ENCODE peak calls at places on chromosomes 1 and 21, in ten cellular contexts. D is cardiac muscle cell; U is stimulated activated CD4-positive, alpha-beta T cell treated with anti-CD3 and anti-CD28 coated beads, Interleukin-15, amount 100 ng/mL, for 24 hours; Y is T-helper 9 cell; A is colonic mucosa; C is GM12891; N is epithelial cell of esophagus; E is NCI-H748 treated with DMSO at 0.1 percent for 48 hours; T is A549; P is fibroblast of the aortic adventitia. V is an unnamed sample.

GRCh38 chr1:8077120-8077573 is 51.0 kb upstream of the ERRFI1 start:
- DNase-seq in C (no peak), A (peak; percentile 72), E (no peak), U (no peak), T (peak; percentile 93), Y (no peak), P (peak; percentile 84), D (peak; percentile 66), N (peak; percentile 82), V (peak; percentile 71)

GRCh38 chr1:48673725-48674124 is 103.0 kb downstream of the BEND5 start:
- DNase-seq in P (no peak), U (no peak), N (no peak), Y (no peak), C (no peak), D (peak; percentile 54), E (no peak), T (peak; percentile 21), A (no peak), V (no peak)

GRCh38 chr1:57470028-57470427 is 46.2 kb upstream of the DAB1 start:
- DNase-seq in Y (no peak), T (no peak), N (no peak), C (no peak), A (no peak), P (peak; percentile 74), E (no peak), D (no peak), U (no peak), V (no peak)

GRCh38 chr21:38914531-38915385 is 109.0 kb downstream of the ETS2 start:
- DNase-seq in A (no peak), C (no peak), T (no peak), E (no peak), D (peak; percentile 53), Y (no peak), U (no peak), P (peak; percentile 43), N (peak; percentile 43), V (no peak)

GRCh38 chr1:54904476-54905048 is 17.6 kb upstream of the DHCR24 start:
- DNase-seq in E (no peak), U (no peak), D (peak; percentile 15), A (no peak), C (no peak), N (peak; percentile 86), P (peak; percentile 43), Y (no peak), T (no peak), V (no peak)

GRCh38 chr1:220880726-220881506 is 1.7 kb downstream of the HLX start:
- DNase-seq in Y (no peak), T (no peak), N (peak; percentile 66), A (peak; percentile 70), E (no peak), U (peak; percentile 53), P (peak; percentile 77), C (no peak), D (no peak), V (peak; percentile 52)

GRCh38 chr1:234980657-234981396 is 147.8 kb downstream of the TOMM20 start:
- DNase-seq in Y (peak; percentile 41), N (peak; percentile 91), A (peak; percentile 67), T (peak; percentile 89), C (no peak), P (peak; percentile 97), D (no peak), E (no peak), U (peak; percentile 89), V (peak; percentile 67)

GRCh38 chr1:115129071-115129640 is 39.9 kb upstream of the TSPAN2 start:
- DNase-seq in C (no peak), P (no peak), E (no peak), T (no peak), Y (no peak), A (no peak), D (no peak), U (no peak), N (no peak), V (no peak)

GRCh38 chr21:45123440-45123839 is 49.1 kb downstream of the ADARB1 start:
- DNase-seq in E (no peak), A (no peak), P (no peak), C (no peak), T (no peak), N (no peak), Y (no peak), U (no peak), D (no peak), V (no peak)

GRCh38 chr1:210250998-210251679 is 18.5 kb downstream of the SERTAD4 start:
- DNase-seq in E (peak; percentile 47), P (no peak), U (peak; percentile 41), A (peak; percentile 59), C (peak; percentile 25), N (peak; percentile 78), Y (no peak), T (peak; percentile 33), D (peak; percentile 58), V (peak; percentile 63)

GRCh38 chr1:58683519-58683918 is 16.3 kb downstream of the MYSM1 start:
- DNase-seq in U (no peak), N (no peak), A (no peak), E (no peak), T (no peak), C (no peak), Y (no peak), P (peak; percentile 6), D (no peak), V (no peak)

GRCh38 chr21:36879827-36880226 is 86.6 kb downstream of the HLCS start:
- DNase-seq in N (no peak), D (no peak), U (no peak), T (no peak), Y (no peak), E (no peak), P (no peak), C (no peak), A (no peak), V (no peak)

GRCh38 chr1:205977348-205978014 is 25.7 kb downstream of the RAB7B start:
- DNase-seq in P (peak; percentile 93), E (peak; percentile 40), T (peak; percentile 81), A (peak; percentile 64), U (peak; percentile 85), Y (peak; percentile 77), D (peak; percentile 91), C (peak; percentile 67), N (peak; percentile 82), V (peak; percentile 71)

GRCh38 chr1:1432566-1432950 is 2.9 kb upstream of the VWA1 start:
- DNase-seq in U (no peak), T (no peak), C (no peak), Y (no peak), A (no peak), D (no peak), P (no peak), E (no peak), N (no peak), V (no peak)

GRCh38 chr1:245337829-245338484 is 183.2 kb downstream of the KIF26B start:
- DNase-seq in P (peak; percentile 37), T (no peak), D (peak; percentile 83), A (no peak), Y (no peak), N (no peak), C (no peak), E (no peak), U (no peak), V (peak; percentile 47)

GRCh38 chr1:65317866-65318653 is 8.7 kb downstream of the DNAJC6 start:
- DNase-seq in Y (no peak), U (no peak), C (no peak), E (no peak), T (no peak), P (no peak), A (no peak), N (no peak), D (no peak), V (no peak)

V was measured in stomach.